ENCODE peak calls at places on chromosomes 5 and 9, in seven cellular contexts. One of them, this sample, is unnamed.

GRCh38 chr9:82606761-82607382 is 456.1 kb downstream of the RASEF start:
- DNase-seq in fibroblast of pulmonary artery: peak
- DNase-seq in hepatocyte: peak
- DNase-seq in CD4-positive, alpha-beta memory T cell: no peak
- DNase-seq in epithelial cell of esophagus: peak
- DNase-seq in heart left ventricle: no peak
- DNase-seq in A549: peak
- DNase-seq in this sample: no peak

GRCh38 chr5:43315262-43315661 is 2.0 kb upstream of the HMGCS1 start:
- DNase-seq in epithelial cell of esophagus: peak
- DNase-seq in CD4-positive, alpha-beta memory T cell: no peak
- DNase-seq in fibroblast of pulmonary artery: peak
- DNase-seq in hepatocyte: peak
- DNase-seq in A549: peak
- DNase-seq in heart left ventricle: no peak
- DNase-seq in this sample: peak

GRCh38 chr5:40406426-40407211 is 273.1 kb upstream of the PTGER4 start:
- DNase-seq in fibroblast of pulmonary artery: no peak
- DNase-seq in epithelial cell of esophagus: no peak
- DNase-seq in CD4-positive, alpha-beta memory T cell: peak
- DNase-seq in heart left ventricle: no peak
- DNase-seq in A549: no peak
- DNase-seq in hepatocyte: peak
- DNase-seq in this sample: peak

GRCh38 chr5:137039939-137040515 is 459.1 kb downstream of the SPOCK1 start:
- DNase-seq in A549: no peak
- DNase-seq in hepatocyte: no peak
- DNase-seq in fibroblast of pulmonary artery: no peak
- DNase-seq in CD4-positive, alpha-beta memory T cell: no peak
- DNase-seq in epithelial cell of esophagus: no peak
- DNase-seq in heart left ventricle: no peak
- DNase-seq in this sample: no peak

GRCh38 chr5:21071986-21072385 is 1084.0 kb upstream of the CDH18 start:
- DNase-seq in heart left ventricle: no peak
- DNase-seq in CD4-positive, alpha-beta memory T cell: no peak
- DNase-seq in A549: no peak
- DNase-seq in fibroblast of pulmonary artery: peak
- DNase-seq in hepatocyte: no peak
- DNase-seq in epithelial cell of esophagus: no peak
- DNase-seq in this sample: no peak

GRCh38 chr5:140548300-140548688 is 832 bp downstream of the EIF4EBP3 start:
- DNase-seq in heart left ventricle: no peak
- DNase-seq in A549: no peak
- DNase-seq in hepatocyte: peak
- DNase-seq in epithelial cell of esophagus: no peak
- DNase-seq in fibroblast of pulmonary artery: no peak
- DNase-seq in CD4-positive, alpha-beta memory T cell: no peak
- DNase-seq in this sample: no peak

GRCh38 chr9:93031629-93032431 is 26.7 kb upstream of the SUSD3 start:
- DNase-seq in epithelial cell of esophagus: no peak
- DNase-seq in fibroblast of pulmonary artery: no peak
- DNase-seq in hepatocyte: no peak
- DNase-seq in heart left ventricle: no peak
- DNase-seq in CD4-positive, alpha-beta memory T cell: no peak
- DNase-seq in A549: no peak
- DNase-seq in this sample: no peak

GRCh38 chr9:137028281-137029057 is 432 bp upstream of the ABCA2 start:
- DNase-seq in CD4-positive, alpha-beta memory T cell: peak
- DNase-seq in A549: no peak
- DNase-seq in fibroblast of pulmonary artery: peak
- DNase-seq in hepatocyte: peak
- DNase-seq in heart left ventricle: peak
- DNase-seq in epithelial cell of esophagus: peak
- DNase-seq in this sample: peak

GRCh38 chr9:7237473-7238243 is 479.9 kb downstream of the KDM4C start:
- DNase-seq in hepatocyte: no peak
- DNase-seq in A549: no peak
- DNase-seq in fibroblast of pulmonary artery: peak
- DNase-seq in CD4-positive, alpha-beta memory T cell: no peak
- DNase-seq in epithelial cell of esophagus: peak
- DNase-seq in heart left ventricle: no peak
- DNase-seq in this sample: no peak

GRCh38 chr5:56543431-56544385 is 271.6 kb upstream of the MAP3K1 start:
- DNase-seq in A549: peak
- DNase-seq in fibroblast of pulmonary artery: peak
- DNase-seq in epithelial cell of esophagus: peak
- DNase-seq in CD4-positive, alpha-beta memory T cell: no peak
- DNase-seq in hepatocyte: no peak
- DNase-seq in heart left ventricle: no peak
- DNase-seq in this sample: no peak

GRCh38 chr9:68640421-68641089 is 64.5 kb upstream of the PIP5K1B start:
- DNase-seq in hepatocyte: no peak
- DNase-seq in fibroblast of pulmonary artery: no peak
- DNase-seq in heart left ventricle: no peak
- DNase-seq in A549: no peak
- DNase-seq in epithelial cell of esophagus: no peak
- DNase-seq in CD4-positive, alpha-beta memory T cell: no peak
- DNase-seq in this sample: no peak

GRCh38 chr5:158923799-158924551 is 175.7 kb downstream of the EBF1 start:
- DNase-seq in fibroblast of pulmonary artery: no peak
- DNase-seq in epithelial cell of esophagus: no peak
- DNase-seq in heart left ventricle: no peak
- DNase-seq in A549: no peak
- DNase-seq in CD4-positive, alpha-beta memory T cell: no peak
- DNase-seq in hepatocyte: no peak
- DNase-seq in this sample: no peak

GRCh38 chr5:9898319-9898718 is 268.2 kb upstream of the TAS2R1 start:
- DNase-seq in hepatocyte: peak
- DNase-seq in epithelial cell of esophagus: peak
- DNase-seq in A549: peak
- DNase-seq in fibroblast of pulmonary artery: peak
- DNase-seq in CD4-positive, alpha-beta memory T cell: no peak
- DNase-seq in heart left ventricle: no peak
- DNase-seq in this sample: no peak

GRCh38 chr5:69414885-69415583 is at the start of gene MARVELD2:
- DNase-seq in epithelial cell of esophagus: peak
- DNase-seq in CD4-positive, alpha-beta memory T cell: peak
- DNase-seq in A549: peak
- DNase-seq in hepatocyte: peak
- DNase-seq in heart left ventricle: peak
- DNase-seq in fibroblast of pulmonary artery: peak
- DNase-seq in this sample: peak

GRCh38 chr5:159174511-159175168 is 34.7 kb downstream of the RNF145 start:
- DNase-seq in fibroblast of pulmonary artery: peak
- DNase-seq in hepatocyte: no peak
- DNase-seq in heart left ventricle: no peak
- DNase-seq in epithelial cell of esophagus: peak
- DNase-seq in CD4-positive, alpha-beta memory T cell: no peak
- DNase-seq in A549: no peak
- DNase-seq in this sample: no peak

GRCh38 chr5:179152144-179152895 is 92.1 kb downstream of the ZNF354C start:
- DNase-seq in heart left ventricle: peak
- DNase-seq in A549: no peak
- DNase-seq in fibroblast of pulmonary artery: no peak
- DNase-seq in hepatocyte: no peak
- DNase-seq in CD4-positive, alpha-beta memory T cell: no peak
- DNase-seq in epithelial cell of esophagus: no peak
- DNase-seq in this sample: no peak

GRCh38 chr9:78439192-78439865 is 142.4 kb downstream of the PSAT1 start:
- DNase-seq in epithelial cell of esophagus: peak
- DNase-seq in heart left ventricle: peak
- DNase-seq in CD4-positive, alpha-beta memory T cell: peak
- DNase-seq in fibroblast of pulmonary artery: peak
- DNase-seq in A549: peak
- DNase-seq in hepatocyte: peak
- DNase-seq in this sample: peak
- H3K4me3 ChIP-seq in epithelial cell of esophagus: no peak
- H3K4me3 ChIP-seq in heart left ventricle: no peak
- H3K4me3 ChIP-seq in CD4-positive, alpha-beta memory T cell: no peak
- H3K4me3 ChIP-seq in fibroblast of pulmonary artery: no peak
- H3K4me3 ChIP-seq in A549: no peak
- H3K4me3 ChIP-seq in hepatocyte: no peak
- H3K4me3 ChIP-seq in this sample: no peak

DNA sequence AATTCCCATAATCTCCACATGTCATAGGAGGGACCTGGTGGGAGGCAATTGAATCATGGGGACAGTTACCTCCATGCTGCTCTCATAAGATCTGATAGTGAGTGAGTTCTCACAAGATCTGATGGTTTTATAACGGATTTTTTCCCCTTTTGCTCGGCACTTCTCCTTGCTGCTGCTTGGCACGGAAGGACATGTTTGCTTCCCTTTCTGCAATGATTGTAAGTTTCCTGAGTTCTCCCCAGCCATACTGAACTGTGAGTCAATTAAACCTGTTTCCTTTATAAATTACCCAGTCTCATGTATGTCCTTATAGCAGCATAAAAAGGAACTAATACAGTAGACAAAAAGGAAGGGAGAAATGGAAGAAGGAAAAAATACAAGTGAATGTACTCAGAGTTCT is 76.7 kb upstream of the CCNG1 start:
- DNase-seq in CD4-positive, alpha-beta memory T cell: no peak
- DNase-seq in hepatocyte: no peak
- DNase-seq in A549: no peak
- DNase-seq in fibroblast of pulmonary artery: no peak
- DNase-seq in epithelial cell of esophagus: no peak
- DNase-seq in heart left ventricle: no peak
- DNase-seq in this sample: no peak
- H3K4me3 ChIP-seq in CD4-positive, alpha-beta memory T cell: no peak
- H3K4me3 ChIP-seq in hepatocyte: no peak
- H3K4me3 ChIP-seq in A549: no peak
- H3K4me3 ChIP-seq in fibroblast of pulmonary artery: no peak
- H3K4me3 ChIP-seq in epithelial cell of esophagus: no peak
- H3K4me3 ChIP-seq in heart left ventricle: no peak
- H3K4me3 ChIP-seq in this sample: no peak

GRCh38 chr9:122370303-122370702 is 521 bp upstream of the PTGS1 start:
- DNase-seq in hepatocyte: no peak
- DNase-seq in A549: no peak
- DNase-seq in fibroblast of pulmonary artery: no peak
- DNase-seq in heart left ventricle: no peak
- DNase-seq in CD4-positive, alpha-beta memory T cell: no peak
- DNase-seq in epithelial cell of esophagus: no peak
- DNase-seq in this sample: peak

GRCh38 chr9:122372856-122373845 is 2.3 kb downstream of the PTGS1 start:
- DNase-seq in epithelial cell of esophagus: no peak
- DNase-seq in heart left ventricle: no peak
- DNase-seq in hepatocyte: no peak
- DNase-seq in fibroblast of pulmonary artery: no peak
- DNase-seq in A549: no peak
- DNase-seq in CD4-positive, alpha-beta memory T cell: no peak
- DNase-seq in this sample: no peak

GRCh38 chr9:122370869-122371467 is at the start of gene PTGS1:
- DNase-seq in CD4-positive, alpha-beta memory T cell: no peak
- DNase-seq in hepatocyte: peak
- DNase-seq in fibroblast of pulmonary artery: peak
- DNase-seq in A549: no peak
- DNase-seq in heart left ventricle: peak
- DNase-seq in epithelial cell of esophagus: peak
- DNase-seq in this sample: no peak

GRCh38 chr9:122374885-122375420 is 4.1 kb downstream of the PTGS1 start:
- DNase-seq in fibroblast of pulmonary artery: peak
- DNase-seq in heart left ventricle: peak
- DNase-seq in hepatocyte: peak
- DNase-seq in A549: no peak
- DNase-seq in CD4-positive, alpha-beta memory T cell: no peak
- DNase-seq in epithelial cell of esophagus: peak
- DNase-seq in this sample: no peak

GRCh38 chr9:122371851-122372250 is 1.0 kb downstream of the PTGS1 start:
- DNase-seq in CD4-positive, alpha-beta memory T cell: no peak
- DNase-seq in fibroblast of pulmonary artery: no peak
- DNase-seq in A549: no peak
- DNase-seq in heart left ventricle: no peak
- DNase-seq in hepatocyte: no peak
- DNase-seq in epithelial cell of esophagus: no peak
- DNase-seq in this sample: no peak
- H3K4me3 ChIP-seq in CD4-positive, alpha-beta memory T cell: no peak
- H3K4me3 ChIP-seq in fibroblast of pulmonary artery: peak
- H3K4me3 ChIP-seq in A549: no peak
- H3K4me3 ChIP-seq in heart left ventricle: no peak
- H3K4me3 ChIP-seq in hepatocyte: no peak
- H3K4me3 ChIP-seq in epithelial cell of esophagus: no peak
- H3K4me3 ChIP-seq in this sample: no peak

DNA sequence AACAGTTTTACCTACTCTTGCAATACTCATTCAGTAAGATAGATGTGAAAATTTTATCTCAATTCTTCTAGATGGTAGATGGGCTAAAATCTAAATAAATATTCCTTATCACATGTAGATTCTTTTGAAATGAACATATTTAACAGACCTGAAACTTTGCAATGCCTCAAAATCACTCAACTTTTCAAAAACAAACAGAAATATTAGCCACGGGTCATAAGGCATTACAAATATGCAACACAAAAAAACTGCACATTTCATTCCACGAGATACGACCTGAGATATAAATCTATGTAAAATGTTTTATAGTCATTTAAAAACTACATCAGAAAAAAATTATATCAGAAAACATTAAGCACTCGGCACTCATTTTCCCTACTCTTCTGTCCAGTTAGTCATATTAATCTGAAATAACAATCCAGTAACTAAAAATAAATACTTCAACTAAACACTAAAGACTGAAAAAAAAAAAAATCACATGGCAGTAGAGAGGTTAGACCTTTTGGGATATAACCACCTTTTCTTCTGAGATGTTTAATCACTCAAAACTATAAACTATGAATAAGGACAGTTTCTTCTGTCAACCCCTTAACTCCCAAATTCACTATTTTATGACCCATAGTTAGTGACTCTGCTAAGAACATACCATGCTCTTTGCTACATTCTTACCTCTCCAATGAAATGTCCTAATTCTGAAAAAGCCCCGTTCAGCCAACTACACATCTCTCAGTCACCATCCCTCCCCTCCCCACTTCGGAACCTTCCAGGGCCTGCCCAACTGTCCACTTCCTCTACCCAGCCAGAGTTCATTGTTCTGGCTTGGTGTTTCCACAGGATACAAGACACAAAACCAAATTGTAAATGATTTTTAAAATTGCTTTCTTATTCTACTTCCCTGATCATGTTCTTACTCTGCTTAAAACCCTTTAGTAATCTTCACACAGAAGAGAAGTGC is 6.4 kb downstream of the HOMER1 start:
- DNase-seq in hepatocyte: no peak
- DNase-seq in epithelial cell of esophagus: no peak
- DNase-seq in A549: no peak
- DNase-seq in CD4-positive, alpha-beta memory T cell: no peak
- DNase-seq in heart left ventricle: no peak
- DNase-seq in fibroblast of pulmonary artery: no peak
- DNase-seq in this sample: no peak
- H3K4me3 ChIP-seq in hepatocyte: no peak
- H3K4me3 ChIP-seq in epithelial cell of esophagus: no peak
- H3K4me3 ChIP-seq in A549: no peak
- H3K4me3 ChIP-seq in CD4-positive, alpha-beta memory T cell: no peak
- H3K4me3 ChIP-seq in heart left ventricle: peak
- H3K4me3 ChIP-seq in fibroblast of pulmonary artery: no peak
- H3K4me3 ChIP-seq in this sample: no peak

This sample was measured in CD4-positive, CD25-positive, alpha-beta regulatory T cell.